ENCODE peak calls at places on chromosome 6, in ten cellular contexts. E is upper lobe of left lung; O is body of pancreas; F is lower lobe of right lung; H is heart right ventricle; W is left lung; X is CD8-positive, alpha-beta T cell; L is heart left ventricle; C is HCT116; T is upper lobe of right lung. N is an unnamed sample.

GRCh38 chr6:21949211-21949801 is 347.5 kb downstream of the PRL start:
- ATAC-seq in H (no peak), F (peak), O (no peak), X (no peak), E (no peak), L (no peak), C (no peak), W (peak), T (peak), N (no peak)

GRCh38 chr6:157089851-157090250 is 233.5 kb downstream of the TMEM242 start:
- ATAC-seq in O (no peak), L (no peak), T (no peak), W (no peak), F (no peak), X (no peak), E (no peak), H (no peak), C (no peak), N (no peak)

GRCh38 chr6:78916411-78916810 is 49.1 kb downstream of the IRAK1BP1 start:
- ATAC-seq in W (no peak), O (no peak), L (no peak), E (no peak), T (no peak), H (no peak), X (no peak), F (no peak), C (no peak), N (no peak)

GRCh38 chr6:129691709-129692108 is 18.3 kb downstream of the ARHGAP18 start:
- ATAC-seq in C (peak), L (no peak), T (peak), H (no peak), X (no peak), O (no peak), W (no peak), E (no peak), F (no peak), N (no peak)

GRCh38 chr6:120363429-120363828 is 970.9 kb downstream of the TBC1D32 start:
- ATAC-seq in C (no peak), H (no peak), W (no peak), L (no peak), X (no peak), E (no peak), T (no peak), O (no peak), F (no peak), N (no peak)

GRCh38 chr6:12024715-12025434 is 12.8 kb downstream of the HIVEP1 start:
- ATAC-seq in E (no peak), X (no peak), C (no peak), H (no peak), O (no peak), L (no peak), F (no peak), W (peak), T (no peak), N (no peak)

GRCh38 chr6:148379966-148380653 is 37.5 kb downstream of the SASH1 start:
- ATAC-seq in W (no peak), H (no peak), L (no peak), T (no peak), O (no peak), F (no peak), X (no peak), C (no peak), E (peak), N (no peak)

GRCh38 chr6:108648186-108648585 is 87.5 kb downstream of the FOXO3 start:
- ATAC-seq in L (no peak), H (no peak), X (no peak), T (no peak), F (no peak), C (no peak), O (no peak), W (no peak), E (no peak), N (no peak)

GRCh38 chr6:52584203-52584602 is 7.3 kb upstream of the TRAM2 start:
- ATAC-seq in T (no peak), C (no peak), H (no peak), W (no peak), F (no peak), E (no peak), X (no peak), L (no peak), O (no peak), N (no peak)

GRCh38 chr6:33273129-33273923 is 1.5 kb downstream of the RPS18 start:
- ATAC-seq in E (no peak), C (no peak), L (no peak), F (no peak), T (no peak), O (no peak), X (no peak), H (no peak), W (no peak), N (no peak)

GRCh38 chr6:95790787-95791186 is 213.5 kb downstream of the MANEA start:
- ATAC-seq in W (no peak), H (no peak), T (no peak), L (no peak), O (peak), E (no peak), C (no peak), X (no peak), F (no peak), N (no peak)

DNA sequence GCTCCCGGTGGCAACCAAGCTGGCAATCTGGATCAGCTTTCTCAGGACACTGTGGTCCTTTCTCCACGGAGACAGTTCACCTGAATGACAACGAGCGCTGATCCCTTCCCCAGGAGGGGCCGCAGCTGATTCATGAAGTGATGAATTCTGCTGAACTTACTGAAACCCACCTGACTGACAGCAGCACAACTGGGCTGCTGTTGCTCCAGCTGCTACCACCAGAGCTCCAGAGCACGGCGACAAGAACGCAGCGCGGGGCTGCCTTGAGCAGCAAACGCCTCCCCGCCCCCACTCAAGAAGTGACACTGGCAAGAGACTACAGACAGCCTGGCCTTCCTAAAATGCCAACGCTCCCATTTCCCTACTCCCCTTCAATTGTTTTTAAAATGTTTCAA is 10.0 kb downstream of the PXDC1 start:
- ATAC-seq in X (no peak), C (no peak), F (no peak), L (no peak), H (no peak), O (no peak), E (no peak), W (no peak), T (no peak), N (no peak)
- H3K27ac ChIP-seq in X (no peak), C (no peak), F (no peak), L (peak), H (peak), O (no peak), E (no peak), W (no peak), T (peak), N (peak)

GRCh38 chr6:30761791-30762429 is 17.6 kb upstream of the IER3 start:
- ATAC-seq in T (no peak), O (no peak), L (no peak), E (no peak), X (no peak), W (no peak), F (no peak), C (no peak), H (no peak), N (no peak)

GRCh38 chr6:30766461-30767157 is 22.3 kb upstream of the IER3 start:
- ATAC-seq in T (no peak), W (no peak), H (peak), X (no peak), E (no peak), L (peak), F (no peak), O (no peak), C (no peak), N (no peak)

GRCh38 chr6:30760537-30760936 is 16.2 kb upstream of the IER3 start:
- ATAC-seq in F (no peak), W (no peak), T (no peak), X (no peak), O (no peak), L (no peak), C (no peak), E (no peak), H (no peak), N (no peak)

GRCh38 chr6:30763155-30763617 is 18.8 kb upstream of the IER3 start:
- ATAC-seq in E (no peak), X (no peak), O (no peak), H (no peak), C (no peak), F (no peak), L (no peak), T (no peak), W (no peak), N (no peak)

DNA sequence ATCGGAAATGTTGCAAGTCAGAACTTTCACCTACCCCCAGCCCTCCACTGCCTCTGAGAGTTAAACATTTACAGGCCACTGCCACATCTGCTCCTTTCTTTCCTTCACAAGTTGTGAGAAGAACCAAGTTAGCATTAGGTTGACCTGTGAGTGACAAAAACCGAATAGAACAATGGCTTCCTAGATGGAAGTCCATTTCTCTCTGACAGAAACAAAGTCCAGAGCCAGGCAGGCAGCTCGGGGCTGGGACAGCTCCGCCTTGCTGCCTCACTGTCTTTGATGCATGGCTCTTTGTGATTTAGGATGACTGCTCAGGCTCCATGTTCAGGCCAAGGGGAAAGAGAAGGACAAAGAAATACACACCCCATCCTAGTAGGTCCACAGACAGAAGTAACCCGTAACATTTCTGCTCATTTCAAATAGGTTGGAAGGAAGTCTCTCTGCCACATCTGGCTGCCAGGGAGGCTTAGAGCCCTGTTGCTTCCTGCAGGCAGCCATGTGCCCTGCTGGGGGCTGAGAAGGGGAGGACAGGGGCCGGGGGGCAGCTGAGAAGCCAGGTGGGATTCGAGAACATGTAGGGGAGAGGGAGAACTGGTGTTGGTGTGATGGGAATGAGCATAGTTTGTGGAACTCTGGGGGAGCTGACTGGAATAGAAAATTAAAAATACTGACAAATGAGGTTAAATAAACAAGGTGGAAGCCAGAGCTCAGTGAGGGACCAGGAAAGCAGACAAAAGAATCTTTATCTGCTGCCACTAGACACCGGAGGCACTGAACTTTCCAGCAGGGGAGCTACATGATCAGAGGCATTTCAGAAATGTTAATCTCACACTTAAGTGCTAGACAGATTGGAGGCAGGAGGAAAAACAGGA is 19.5 kb upstream of the IER3 start:
- ATAC-seq in O (peak), W (peak), L (peak), E (no peak), X (no peak), H (peak), T (peak), F (peak), C (peak), N (no peak)
- TF ChIP-seq CTCF in O (no peak), W (no peak), L (no peak), E (no peak), X (no peak), H (peak), T (no peak), F (no peak), C (no peak), N (no peak)

DNA sequence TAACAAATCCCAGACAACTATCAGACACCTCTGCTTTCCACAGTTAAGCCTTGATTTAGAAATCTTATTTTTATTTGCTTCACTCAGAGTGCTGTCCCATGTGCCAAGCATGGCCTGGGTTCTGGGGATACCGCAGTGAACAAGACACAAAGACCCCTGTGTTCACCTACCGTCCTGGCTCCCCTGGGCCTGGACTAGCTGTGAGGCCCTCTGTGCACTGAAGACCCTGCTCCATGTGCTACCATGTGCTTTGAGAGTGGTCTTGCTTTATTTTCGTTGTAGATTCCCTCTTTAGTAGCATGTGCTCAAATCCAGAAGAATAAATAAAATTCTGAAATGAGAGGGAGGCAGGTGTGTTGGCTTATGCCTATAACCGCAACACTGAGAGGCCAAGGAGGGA is 22.5 kb downstream of the SUMO4 start:
- ATAC-seq in W (no peak), H (no peak), T (no peak), F (no peak), O (no peak), C (no peak), E (no peak), X (no peak), L (no peak), N (no peak)
- H3K27ac ChIP-seq in W (no peak), H (no peak), T (no peak), F (no peak), O (no peak), C (no peak), E (peak), X (no peak), L (no peak), N (no peak)

DNA sequence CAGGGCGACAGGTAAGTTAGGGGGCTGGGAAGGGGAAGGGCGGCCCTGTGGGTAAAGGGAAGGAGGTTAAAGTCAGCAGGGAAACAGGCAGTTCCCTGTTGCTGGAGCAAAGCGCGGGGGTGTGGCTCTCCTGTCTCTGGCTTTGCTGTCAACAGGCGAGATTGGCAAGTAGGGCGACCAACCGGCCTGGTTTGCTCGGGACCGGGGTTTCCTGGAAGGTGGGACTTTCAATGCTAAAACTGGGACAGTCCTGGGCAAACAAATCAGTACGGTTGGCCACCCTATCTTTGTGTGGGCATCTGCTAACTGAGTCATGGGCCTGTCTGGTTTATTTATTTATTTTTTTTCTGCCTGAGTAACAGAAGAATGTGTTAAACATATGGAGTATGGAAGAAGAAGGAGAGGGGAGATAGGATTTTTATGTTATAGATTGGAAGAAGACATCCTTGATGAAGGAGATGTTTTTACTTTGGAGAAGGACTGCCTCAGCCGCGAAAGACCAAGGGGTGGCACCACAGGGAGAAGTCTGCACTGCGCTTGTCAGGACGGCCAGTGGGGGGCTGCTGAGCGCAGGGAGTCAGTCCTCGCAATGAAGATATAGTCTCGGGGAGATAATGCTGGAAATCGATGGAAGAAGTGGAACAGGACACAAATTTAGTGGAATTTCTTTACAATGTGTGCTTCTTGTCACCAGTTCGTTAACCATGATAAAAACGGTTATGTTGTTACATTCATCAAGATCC is 43.4 kb upstream of the ESR1 start:
- ATAC-seq in T (peak), O (peak), W (peak), L (peak), F (peak), H (peak), X (peak), E (peak), C (peak), N (peak)
- TF ChIP-seq CTCF in T (peak), O (peak), W (peak), L (peak), F (peak), H (peak), X (no peak), E (peak), C (peak), N (peak)

GRCh38 chr6:36851632-36852031 is 12.4 kb upstream of the CPNE5 start:
- ATAC-seq in W (no peak), X (no peak), H (no peak), C (no peak), F (no peak), T (no peak), O (no peak), E (no peak), L (no peak), N (no peak)
- H3K27ac ChIP-seq in W (peak), X (no peak), H (peak), C (no peak), F (no peak), T (no peak), O (no peak), E (peak), L (peak), N (peak)

GRCh38 chr6:51352506-51353029 is 533.9 kb downstream of the TFAP2B start:
- ATAC-seq in L (no peak), O (no peak), X (no peak), E (peak), W (peak), T (peak), F (peak), C (no peak), H (no peak), N (no peak)

GRCh38 chr6:51349866-51350265 is 531.2 kb downstream of the TFAP2B start:
- ATAC-seq in O (no peak), X (no peak), L (no peak), H (no peak), W (no peak), C (no peak), F (no peak), T (no peak), E (no peak), N (no peak)

GRCh38 chr6:51350308-51350904 is 531.7 kb downstream of the TFAP2B start:
- ATAC-seq in W (peak), O (no peak), X (no peak), F (no peak), L (no peak), T (no peak), C (no peak), E (no peak), H (no peak), N (no peak)
- TF ChIP-seq CTCF in W (peak), O (no peak), X (no peak), F (peak), L (no peak), T (peak), C (peak), E (peak), H (no peak), N (no peak)